ENCODE peak calls at places on chromosomes 12 and 14, in nine cellular contexts. V is Peyer's patch, D is IMR-90, A is body of pancreas, E is heart left ventricle, N is endothelial cell of umbilical vein, J is HCT116, I is stomach, M is transverse colon. O is an unnamed sample.

GRCh38 chr14:90521121-90521929 is 124.5 kb downstream of the CALM1 start:
- DNase-seq in N (no peak), I (peak; percentile 55), V (no peak), E (no peak), J (no peak), D (no peak), A (peak; percentile 66), M (no peak), O (no peak)

GRCh38 chr12:108204117-108204516 is 75.0 kb downstream of the WSCD2 start:
- DNase-seq in M (no peak), A (no peak), J (no peak), N (no peak), V (no peak), E (no peak), D (no peak), I (no peak), O (no peak)

GRCh38 chr14:36505892-36506731 is 13.9 kb downstream of the NKX2-1 start:
- DNase-seq in J (no peak), M (no peak), D (no peak), V (no peak), E (no peak), N (no peak), A (no peak), I (no peak), O (no peak)

GRCh38 chr14:104551851-104552737 is 27.5 kb upstream of the C14orf180 start:
- DNase-seq in I (no peak), V (no peak), D (no peak), E (peak; percentile 47), N (no peak), J (no peak), A (peak; percentile 5), M (peak; percentile 4), O (no peak)

GRCh38 chr12:87728936-87729593 is 300.1 kb downstream of the C12orf50 start:
- DNase-seq in J (no peak), V (no peak), I (no peak), E (no peak), D (peak; percentile 57), A (no peak), N (no peak), M (no peak), O (no peak)

GRCh38 chr12:122399592-122400373 is 22.7 kb downstream of the CLIP1 start:
- DNase-seq in D (peak; percentile 94), A (peak; percentile 92), I (peak; percentile 75), E (no peak), V (peak; percentile 56), M (peak; percentile 55), J (peak; percentile 83), N (peak; percentile 82), O (peak; percentile 57)

GRCh38 chr12:15679146-15679545 is 110.0 kb downstream of the EPS8 start:
- DNase-seq in M (no peak), E (no peak), I (no peak), D (peak; percentile 56), A (no peak), N (no peak), V (no peak), J (no peak), O (no peak)

GRCh38 chr12:103401421-103401820 is 94.3 kb downstream of the C12orf42 start:
- DNase-seq in I (no peak), E (no peak), A (no peak), J (peak; percentile 7), M (no peak), V (no peak), N (no peak), D (no peak), O (no peak)

GRCh38 chr12:91219511-91219910 is 36.9 kb upstream of the DCN start:
- DNase-seq in I (no peak), M (no peak), V (no peak), D (peak; percentile 58), E (no peak), J (no peak), A (no peak), N (no peak), O (no peak)

GRCh38 chr12:28390716-28391452 is 200.6 kb downstream of the CCDC91 start:
- DNase-seq in I (no peak), E (no peak), D (peak; percentile 52), A (no peak), M (no peak), J (no peak), N (no peak), V (no peak), O (no peak)

GRCh38 chr14:78997811-78998210 is 827.6 kb downstream of the NRXN3 start:
- DNase-seq in I (no peak), J (no peak), M (peak; percentile 17), N (peak; percentile 37), E (no peak), V (no peak), A (peak; percentile 35), D (peak; percentile 71), O (no peak)

GRCh38 chr14:25887251-25887908 is 710.5 kb downstream of the NOVA1 start:
- DNase-seq in E (no peak), D (no peak), V (no peak), A (no peak), I (no peak), J (no peak), N (peak; percentile 53), M (no peak), O (no peak)

GRCh38 chr12:124498178-124498869 is 69.1 kb downstream of the NCOR2 start:
- DNase-seq in D (peak; percentile 88), V (no peak), I (no peak), N (peak; percentile 73), J (no peak), A (peak; percentile 40), E (peak; percentile 58), M (no peak), O (no peak)

GRCh38 chr14:105207996-105208737 is 27.1 kb upstream of the NUDT14 start:
- DNase-seq in I (no peak), A (no peak), D (no peak), N (no peak), E (no peak), M (no peak), J (no peak), V (no peak), O (no peak)

GRCh38 chr14:52267501-52268190 is at the start of gene PTGDR:
- DNase-seq in N (no peak), A (no peak), I (peak; percentile 30), V (no peak), J (no peak), E (peak; percentile 71), M (peak; percentile 82), D (no peak), O (no peak)

GRCh38 chr12:23025372-23026021 is 400.5 kb downstream of the ETNK1 start:
- DNase-seq in N (no peak), E (no peak), I (no peak), D (no peak), M (no peak), A (no peak), J (no peak), V (no peak), O (no peak)

GRCh38 chr12:68972570-68972969 is 39.6 kb upstream of the CPM start:
- DNase-seq in A (no peak), N (no peak), V (no peak), J (no peak), I (no peak), D (no peak), E (no peak), M (no peak), O (no peak)

GRCh38 chr14:22412936-22413411 is 176.1 kb downstream of the DAD1 start:
- DNase-seq in N (no peak), I (no peak), M (no peak), A (no peak), D (no peak), J (no peak), E (no peak), V (no peak), O (no peak)

GRCh38 chr12:118164798-118165486 is 29.0 kb downstream of the PEBP1 start:
- DNase-seq in A (no peak), J (peak; percentile 18), M (no peak), I (no peak), D (peak; percentile 33), E (no peak), V (no peak), N (peak; percentile 53), O (no peak)

GRCh38 chr12:53071591-53072551 is 7.3 kb downstream of the SPRYD3 start:
- DNase-seq in M (peak; percentile 60), V (no peak), N (peak; percentile 35), J (no peak), I (no peak), D (peak; percentile 33), A (no peak), E (no peak), O (peak; percentile 91)

GRCh38 chr14:75132374-75133086 is 5.7 kb upstream of the NEK9 start:
- DNase-seq in V (peak; percentile 38), N (peak; percentile 81), M (peak; percentile 42), E (no peak), D (peak; percentile 74), A (peak; percentile 63), I (no peak), J (peak; percentile 65), O (no peak)

GRCh38 chr12:121484967-121485366 is 85.0 kb downstream of the RNF34 start:
- DNase-seq in M (no peak), A (no peak), I (no peak), J (no peak), D (no peak), E (no peak), N (no peak), V (no peak), O (no peak)

GRCh38 chr14:34873591-34874385 is 1.4 kb downstream of the BAZ1A start:
- DNase-seq in J (peak; percentile 54), M (peak; percentile 86), N (peak; percentile 85), A (peak; percentile 78), V (peak; percentile 93), D (no peak), E (peak; percentile 92), I (peak; percentile 82), O (peak; percentile 62)
- TF ChIP-seq POLR2A in J (peak; percentile 58), M (peak; percentile 90), N (peak; percentile 40), A (peak; percentile 87), V (peak; percentile 82), D (peak; percentile 83), E (peak; percentile 79), I (no peak), O (peak; percentile 46)

GRCh38 chr14:20387577-20387976 is 25.7 kb downstream of the TEP1 start:
- DNase-seq in N (no peak), E (no peak), J (no peak), A (no peak), V (no peak), D (no peak), M (no peak), I (no peak), O (no peak)
- H3K27ac ChIP-seq in N (no peak overlapping the region), E (no peak overlapping the region), J (no peak overlapping the region), A (no peak overlapping the region), V (no peak overlapping the region), D (no peak overlapping the region), M (no peak overlapping the region), I (no peak overlapping the region), O (no peak overlapping the region)

GRCh38 chr12:106582264-106582591 is 576 bp upstream of the RFX4 start:
- DNase-seq in E (no peak), J (no peak), V (no peak), M (no peak), D (no peak), A (no peak), I (no peak), N (no peak), O (no peak)
- H3K27me3 ChIP-seq in E (peaks cover 97% of the 10 kb centered on the region), J (no peaks in the 10 kb centered on the region), V (peaks cover 69% of the 10 kb centered on the region), M (peaks cover 100% of the 10 kb centered on the region), D (peaks cover 82% of the 10 kb centered on the region), A (peaks cover 30% of the 10 kb centered on the region), I (peaks cover 99% of the 10 kb centered on the region), N (peaks cover 73% of the 10 kb centered on the region), O (no peaks in the 10 kb centered on the region)

GRCh38 chr12:31331242-31331641 is 5.3 kb upstream of the SINHCAF start:
- DNase-seq in V (no peak), J (no peak), M (no peak), I (no peak), D (no peak), A (no peak), N (no peak), E (no peak), O (no peak)
- TF ChIP-seq POLR2A in V (no peak), J (no peak), M (no peak), I (no peak), D (no peak), A (no peak), N (no peak), E (no peak), O (no peak)

O was measured in tibial nerve.